ENCODE peak calls at places on chromosomes 2 and 18, in four cellular contexts. K, F, I and P are unnamed samples.

GRCh38 chr18:70496749-70497294 is 208.0 kb downstream of the SOCS6 start:
- DNase-seq in K (no peak), F (no peak), I (peak), P (no peak)

GRCh38 chr2:174339971-174340399 is 5.2 kb downstream of the SP9 start:
- DNase-seq in K (no peak), F (no peak), I (no peak), P (no peak)

GRCh38 chr2:223165423-223166214 is 113.6 kb downstream of the KCNE4 start:
- DNase-seq in K (no peak), F (no peak), I (peak), P (no peak)

GRCh38 chr2:41940715-41941114 is 107.1 kb upstream of the PKDCC start:
- DNase-seq in K (no peak), F (peak), I (no peak), P (peak)

GRCh38 chr2:98615481-98615880 is 7.1 kb downstream of the UNC50 start:
- DNase-seq in K (no peak), F (no peak), I (no peak), P (peak)

GRCh38 chr18:79952457-79952995 is 1.1 kb upstream of the SLC66A2 start:
- DNase-seq in K (no peak), F (no peak), I (no peak), P (no peak)

GRCh38 chr2:168114021-168114420 is 133.4 kb downstream of the STK39 start:
- DNase-seq in K (no peak), F (no peak), I (no peak), P (no peak)

GRCh38 chr2:42495234-42495581 is 1.4 kb upstream of the KCNG3 start:
- DNase-seq in K (no peak), F (no peak), I (no peak), P (no peak)

GRCh38 chr18:54924948-54925347 is 34.3 kb downstream of the CCDC68 start:
- DNase-seq in K (no peak), F (no peak), I (no peak), P (no peak)

GRCh38 chr2:101329026-101329425 is 20.5 kb upstream of the RNF149 start:
- DNase-seq in K (no peak), F (no peak), I (no peak), P (no peak)

GRCh38 chr18:67590571-67591141 is 74.1 kb upstream of the DSEL start:
- DNase-seq in K (no peak), F (no peak), I (no peak), P (no peak)

GRCh38 chr2:210503622-210504300 is 27.2 kb upstream of the LANCL1 start:
- DNase-seq in K (no peak), F (no peak), I (no peak), P (no peak)

GRCh38 chr2:224126459-224126858 is 87.4 kb upstream of the SERPINE2 start:
- DNase-seq in K (no peak), F (no peak), I (no peak), P (no peak)

GRCh38 chr18:49845629-49846252 is 32.4 kb upstream of the ACAA2 start:
- DNase-seq in K (no peak), F (no peak), I (peak), P (no peak)

GRCh38 chr2:236964291-236964690 is 121.4 kb upstream of the COPS8 start:
- DNase-seq in K (no peak), F (no peak), I (no peak), P (no peak)

GRCh38 chr2:8344725-8345124 is 337.1 kb upstream of the ID2 start:
- DNase-seq in K (no peak), F (no peak), I (no peak), P (no peak)

GRCh38 chr2:118784860-118785259 is 62.6 kb downstream of the EN1 start:
- DNase-seq in K (no peak), F (peak), I (no peak), P (no peak)

GRCh38 chr2:70182689-70183088 is 8.1 kb downstream of the C2orf42 start:
- DNase-seq in K (no peak), F (no peak), I (no peak), P (no peak)

GRCh38 chr2:63435080-63435479 is 153.2 kb downstream of the WDPCP start:
- DNase-seq in K (no peak), F (no peak), I (no peak), P (no peak)

GRCh38 chr2:156191547-156191946 is 141.0 kb downstream of the NR4A2 start:
- DNase-seq in K (no peak), F (no peak), I (no peak), P (no peak)

DNA sequence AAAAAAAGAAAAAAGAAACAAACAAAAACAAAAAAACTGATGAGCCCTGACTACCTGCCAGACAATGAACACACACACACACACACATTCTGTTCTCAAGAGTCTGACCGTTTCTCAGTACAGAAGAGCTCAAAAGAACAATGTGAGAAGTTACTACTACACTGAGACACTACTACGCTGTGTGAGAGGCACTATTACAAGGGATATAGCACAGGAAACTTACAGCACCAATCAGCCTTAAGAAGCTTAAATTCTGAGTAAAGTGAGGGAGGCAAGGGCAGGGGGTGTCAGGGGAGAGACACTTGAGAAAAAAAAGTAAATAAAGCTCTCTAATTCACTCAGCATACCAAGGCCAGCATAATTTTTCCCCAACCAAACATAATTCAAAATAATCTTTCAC is 32.5 kb downstream of the WDR33 start:
- DNase-seq in K (no peak), F (no peak), I (no peak), P (no peak)
- TF ChIP-seq TEAD4 in K (no peak), F (no peak), I (no peak), P (no peak)

DNA sequence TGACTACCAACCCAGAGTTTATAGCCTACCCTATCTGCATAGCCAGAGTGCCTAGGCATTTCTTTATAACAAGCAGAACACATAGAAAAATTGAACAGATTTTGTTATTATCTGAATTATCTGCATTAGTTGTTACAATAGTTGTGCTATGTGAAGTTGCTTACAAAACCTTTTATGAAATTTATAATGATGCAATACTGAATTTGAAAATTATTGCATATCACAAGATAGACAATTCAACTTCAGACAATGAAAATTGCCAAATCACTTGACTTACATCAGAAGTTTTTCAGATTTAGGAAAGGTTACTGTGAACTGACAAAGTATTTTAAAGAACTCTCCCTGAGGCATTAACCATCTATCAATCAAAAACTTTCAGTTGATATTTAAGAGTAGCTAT is 437.9 kb upstream of the PIK3C3 start:
- DNase-seq in K (no peak), F (no peak), I (no peak), P (no peak)
- TF ChIP-seq TEAD4 in K (no peak), F (no peak), I (no peak), P (no peak)

GRCh38 chr18:10353791-10354190 is 100.6 kb upstream of the APCDD1 start:
- DNase-seq in K (no peak), F (no peak), I (no peak), P (no peak)

GRCh38 chr18:10352671-10353070 is 101.8 kb upstream of the APCDD1 start:
- DNase-seq in K (no peak), F (no peak), I (no peak), P (no peak)

GRCh38 chr18:10351858-10352257 is 102.6 kb upstream of the APCDD1 start:
- DNase-seq in K (no peak), F (no peak), I (no peak), P (no peak)

GRCh38 chr18:10351221-10351795 is 103.1 kb upstream of the APCDD1 start:
- DNase-seq in K (no peak), F (no peak), I (no peak), P (no peak)

GRCh38 chr18:10354241-10354811 is 100.1 kb upstream of the APCDD1 start:
- DNase-seq in K (no peak), F (no peak), I (no peak), P (no peak)
- TF ChIP-seq TEAD4 in K (no peak), F (no peak), I (no peak), P (no peak)

GRCh38 chr2:179614121-179614520 is 247.3 kb downstream of the ZNF385B start:
- DNase-seq in K (no peak), F (no peak), I (no peak), P (no peak)
- TF ChIP-seq TEAD4 in K (no peak), F (no peak), I (no peak), P (no peak)

DNA sequence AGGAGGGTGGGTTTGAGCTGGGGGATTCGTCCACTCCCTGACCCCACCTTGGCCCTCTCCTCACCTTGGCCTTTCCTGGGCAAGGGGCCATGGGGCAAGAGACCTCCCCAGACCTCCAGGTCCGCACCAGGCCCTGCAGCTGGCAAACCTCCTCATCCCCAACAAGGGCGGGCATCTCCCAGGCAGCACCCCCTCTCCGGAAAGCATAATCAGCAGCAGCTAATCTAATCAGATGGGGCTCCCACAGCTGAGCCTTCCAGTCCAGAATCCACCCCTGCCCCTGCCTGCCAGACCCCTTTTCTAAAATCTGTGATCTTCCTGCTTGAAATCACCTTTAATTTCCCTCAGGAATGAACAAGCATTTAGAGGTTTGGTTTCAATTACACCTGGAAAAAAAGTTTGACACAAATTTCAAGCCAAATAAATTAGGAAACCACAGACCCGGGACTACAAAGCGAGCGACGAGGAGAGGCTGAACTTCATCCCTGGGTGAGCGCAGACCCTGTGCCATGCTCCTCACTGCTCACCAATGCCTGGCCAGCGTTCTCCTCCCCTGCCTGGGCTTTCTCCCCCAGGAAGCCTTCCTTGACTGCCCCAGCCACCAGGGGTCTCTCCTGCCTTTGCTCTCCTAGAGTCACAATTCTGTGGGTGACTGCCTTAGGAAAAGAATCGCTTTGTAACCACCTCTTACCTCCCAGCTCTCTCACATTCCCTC is 143.0 kb upstream of the MYCN start:
- DNase-seq in K (peak), F (peak), I (peak), P (peak)
- TF ChIP-seq TEAD4 in K (no peak), F (no peak), I (no peak), P (no peak)

GRCh38 chr18:48819781-48820482 is 130.8 kb downstream of the SMAD7 start:
- DNase-seq in K (peak), F (no peak), I (no peak), P (peak)

GRCh38 chr18:48819276-48819675 is 131.5 kb downstream of the SMAD7 start:
- DNase-seq in K (peak), F (no peak), I (no peak), P (peak)

GRCh38 chr18:48821251-48821590 is 129.5 kb downstream of the SMAD7 start:
- DNase-seq in K (peak), F (no peak), I (no peak), P (no peak)

GRCh38 chr18:48818329-48819254 is 132.2 kb downstream of the SMAD7 start:
- DNase-seq in K (peak), F (no peak), I (no peak), P (peak)

GRCh38 chr18:48820483-48821250 is 130.1 kb downstream of the SMAD7 start:
- DNase-seq in K (peak), F (no peak), I (no peak), P (peak)
- TF ChIP-seq TEAD4 in K (no peak), F (no peak), I (no peak), P (no peak)

DNA sequence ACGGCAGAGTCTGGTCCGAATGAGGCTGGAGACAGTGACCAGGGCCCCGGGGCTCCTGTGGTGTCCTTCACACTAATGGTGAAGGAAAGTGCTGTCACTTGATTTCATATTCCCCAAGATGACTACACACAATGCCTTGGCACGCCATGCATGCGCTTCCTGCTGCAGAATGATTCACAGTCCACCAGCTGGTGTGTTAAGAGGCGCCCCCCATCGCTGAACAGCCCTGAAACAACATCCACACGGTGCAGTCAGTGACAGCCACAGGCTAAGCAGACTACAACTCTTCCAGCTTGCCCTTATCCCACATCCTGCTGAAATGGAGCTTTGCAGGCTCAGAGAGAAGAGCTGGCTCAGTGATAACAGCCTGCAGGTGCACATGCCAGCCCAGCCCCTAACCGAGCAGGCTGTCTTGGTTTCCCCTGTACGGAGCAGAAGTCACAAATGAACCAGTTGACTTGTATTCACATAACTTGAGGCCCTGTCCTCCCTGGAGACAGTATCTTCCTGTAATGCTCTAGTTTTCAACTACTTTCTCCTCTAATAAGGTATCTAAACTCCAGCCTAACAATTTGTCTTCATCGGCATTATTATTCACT is 24.3 kb upstream of the CDH20 start:
- DNase-seq in K (no peak), F (no peak), I (no peak), P (no peak)
- TF ChIP-seq TEAD4 in K (no peak), F (no peak), I (no peak), P (no peak)

GRCh38 chr18:52288403-52289004 is 51.5 kb upstream of the DCC start:
- DNase-seq in K (peak), F (peak), I (peak), P (peak)
- TF ChIP-seq TEAD4 in K (peak), F (no peak), I (no peak), P (no peak)